ENCODE peak calls at places on chromosomes 13 and 19, in four cellular contexts. S is AG04450, B is ovary, C is RWPE1. L is an unnamed sample.

GRCh38 chr19:37332839-37333238 is 38.1 kb upstream of the ZNF527 start:
- DNase-seq in S (no peak), B (no peak), C (no peak), L (no peak)

GRCh38 chr13:109155301-109155761 is 525.9 kb downstream of the MYO16 start:
- DNase-seq in S (no peak), B (no peak), C (peak), L (peak)

GRCh38 chr13:114231886-114232285 is 2.8 kb upstream of the CDC16 start:
- DNase-seq in S (no peak), B (no peak), C (no peak), L (no peak)

GRCh38 chr19:27858981-27859581 is 1353.9 kb downstream of the UQCRFS1 start:
- DNase-seq in S (no peak), B (no peak), C (no peak), L (no peak)

GRCh38 chr19:41089955-41090354 is 1.7 kb downstream of the CYP2A13 start:
- DNase-seq in S (no peak), B (no peak), C (no peak), L (no peak)

GRCh38 chr13:49292742-49293498 is 45.2 kb downstream of the CDADC1 start:
- DNase-seq in S (peak), B (peak), C (no peak), L (peak)

GRCh38 chr13:98348476-98348875 is 171.4 kb upstream of the RNF113B start:
- DNase-seq in S (no peak), B (no peak), C (no peak), L (no peak)

GRCh38 chr13:96672016-96672415 is 322.3 kb downstream of the OXGR1 start:
- DNase-seq in S (no peak), B (no peak), C (peak), L (no peak)

GRCh38 chr19:45250216-45250831 is 747 bp upstream of the MARK4 start:
- DNase-seq in S (no peak), B (no peak), C (peak), L (no peak)

GRCh38 chr13:98564204-98564603 is 12.7 kb downstream of the STK24 start:
- DNase-seq in S (no peak), B (no peak), C (no peak), L (no peak)

GRCh38 chr19:56547535-56547934 is 8.8 kb downstream of the ZFP28 start:
- DNase-seq in S (no peak), B (no peak), C (no peak), L (no peak)

GRCh38 chr13:80649274-80649673 is 308.3 kb upstream of the SPRY2 start:
- DNase-seq in S (no peak), B (no peak), C (no peak), L (no peak)

GRCh38 chr13:82092312-82092711 is 1751.4 kb upstream of the SPRY2 start:
- DNase-seq in S (no peak), B (no peak), C (no peak), L (no peak)

GRCh38 chr13:75482070-75482819 is at the start of gene TBC1D4:
- DNase-seq in S (peak), B (peak), C (peak), L (peak)

GRCh38 chr13:50511877-50512332 is 331.6 kb downstream of the DLEU7 start:
- DNase-seq in S (no peak), B (no peak), C (no peak), L (no peak)

GRCh38 chr13:32802159-32802558 is 214.1 kb upstream of the KL start:
- DNase-seq in S (no peak), B (no peak), C (no peak), L (no peak)

DNA sequence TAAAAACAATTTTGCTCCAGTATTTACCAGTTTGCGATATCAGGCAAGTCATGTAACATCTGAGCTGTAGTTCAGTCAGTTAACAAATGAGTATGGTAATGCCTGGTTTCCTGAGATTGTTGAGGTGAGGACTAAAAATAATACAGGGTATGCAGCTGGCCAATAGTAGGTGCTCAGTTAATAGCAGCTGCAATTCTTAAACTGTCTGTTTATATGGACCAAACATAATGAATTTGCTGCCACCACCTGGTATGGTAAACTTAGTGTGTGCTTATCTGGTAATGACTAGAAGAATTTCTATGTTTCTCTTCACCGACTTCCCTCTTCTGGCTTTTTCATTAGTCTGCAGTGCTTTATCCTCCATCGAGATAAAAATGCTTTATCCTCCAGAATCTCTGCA is 9.1 kb downstream of the ZMYM2 start:
- DNase-seq in S (no peak), B (no peak), C (no peak), L (no peak)
- TF ChIP-seq CTCF in S (no peak), B (no peak), C (no peak), L (no peak)

GRCh38 chr13:104414181-104414580 is 1348.0 kb upstream of the SLC10A2 start:
- DNase-seq in S (no peak), B (no peak), C (no peak), L (no peak)
- TF ChIP-seq CTCF in S (no peak), B (no peak), C (no peak), L (no peak)

GRCh38 chr13:46495066-46495465 is 57.9 kb upstream of the LRCH1 start:
- DNase-seq in S (no peak), B (no peak), C (no peak), L (no peak)

GRCh38 chr13:46495647-46496046 is 57.3 kb upstream of the LRCH1 start:
- DNase-seq in S (no peak), B (no peak), C (no peak), L (no peak)

GRCh38 chr13:46496086-46496485 is 56.9 kb upstream of the LRCH1 start:
- DNase-seq in S (no peak), B (no peak), C (no peak), L (no peak)

GRCh38 chr13:46504036-46504435 is 48.9 kb upstream of the LRCH1 start:
- DNase-seq in S (no peak), B (no peak), C (no peak), L (no peak)

DNA sequence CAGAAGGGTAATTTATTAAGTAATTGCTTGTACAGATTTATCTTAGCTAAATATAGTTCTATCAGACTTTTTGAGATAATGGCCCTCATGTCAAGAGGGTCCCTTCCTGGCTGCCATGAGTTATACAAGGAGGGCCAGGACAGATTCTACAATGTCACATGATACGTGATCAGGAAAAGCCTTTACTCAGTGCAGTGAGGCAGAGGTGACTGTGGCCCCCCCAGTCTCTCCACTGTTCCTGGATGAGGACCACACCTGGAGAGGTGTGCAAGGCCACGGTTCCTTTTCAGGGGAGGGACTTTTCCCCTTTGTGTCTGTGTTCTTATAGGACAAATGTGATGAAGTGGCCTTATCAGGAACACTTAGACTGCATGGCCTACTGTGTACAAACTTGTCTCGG is 54.3 kb upstream of the LRCH1 start:
- DNase-seq in S (no peak), B (no peak), C (no peak), L (no peak)
- TF ChIP-seq CTCF in S (no peak), B (no peak), C (no peak), L (no peak)

GRCh38 chr13:93316848-93317247 is 90.2 kb downstream of the GPC6 start:
- DNase-seq in S (no peak), B (no peak), C (no peak), L (no peak)

GRCh38 chr13:93326427-93326826 is 99.8 kb downstream of the GPC6 start:
- DNase-seq in S (no peak), B (no peak), C (no peak), L (no peak)

GRCh38 chr13:93325303-93326297 is 99.0 kb downstream of the GPC6 start:
- DNase-seq in S (no peak), B (no peak), C (no peak), L (no peak)

GRCh38 chr13:93318538-93318937 is 91.9 kb downstream of the GPC6 start:
- DNase-seq in S (no peak), B (no peak), C (no peak), L (no peak)

GRCh38 chr13:93320942-93321341 is 94.3 kb downstream of the GPC6 start:
- DNase-seq in S (no peak), B (no peak), C (no peak), L (no peak)
- TF ChIP-seq CTCF in S (no peak), B (no peak), C (no peak), L (no peak)

DNA sequence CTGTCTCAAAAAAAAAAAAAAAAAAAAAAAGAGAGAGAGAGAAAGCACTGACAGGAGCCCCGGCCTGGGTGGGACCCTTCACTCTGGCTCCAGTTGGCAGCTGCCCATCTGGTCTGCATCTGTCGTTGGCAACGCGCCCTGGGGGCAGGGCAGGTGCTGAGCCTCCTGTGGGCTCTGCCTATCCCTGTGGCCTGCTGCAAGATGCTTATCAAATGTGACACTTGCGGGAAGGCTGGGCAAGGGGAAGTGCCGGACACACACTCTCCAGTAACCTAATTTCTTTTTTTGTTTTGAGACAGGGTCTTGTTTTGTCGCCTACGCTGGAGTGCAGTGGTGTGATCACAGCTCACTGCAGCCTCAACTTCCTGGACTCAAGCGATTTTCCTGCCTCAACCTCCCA is 10.7 kb upstream of the KPTN start:
- DNase-seq in S (no peak), B (no peak), C (no peak), L (no peak)
- TF ChIP-seq CTCF in S (no peak), B (no peak), C (no peak), L (no peak)

GRCh38 chr19:14091885-14092462 is 1.4 kb upstream of the SAMD1 start:
- DNase-seq in S (no peak), B (peak), C (no peak), L (no peak)

GRCh38 chr19:14089412-14089661 is 1.2 kb downstream of the SAMD1 start:
- DNase-seq in S (no peak), B (no peak), C (no peak), L (no peak)

GRCh38 chr19:14089662-14090508 is 666 bp downstream of the SAMD1 start:
- DNase-seq in S (no peak), B (peak), C (peak), L (no peak)

GRCh38 chr19:14090509-14091085 is at the start of gene SAMD1:
- DNase-seq in S (peak), B (peak), C (peak), L (peak)

GRCh38 chr19:14091086-14091884 is 734 bp upstream of the SAMD1 start:
- DNase-seq in S (no peak), B (no peak), C (peak), L (no peak)
- TF ChIP-seq CTCF in S (peak), B (peak), C (peak), L (peak)

DNA sequence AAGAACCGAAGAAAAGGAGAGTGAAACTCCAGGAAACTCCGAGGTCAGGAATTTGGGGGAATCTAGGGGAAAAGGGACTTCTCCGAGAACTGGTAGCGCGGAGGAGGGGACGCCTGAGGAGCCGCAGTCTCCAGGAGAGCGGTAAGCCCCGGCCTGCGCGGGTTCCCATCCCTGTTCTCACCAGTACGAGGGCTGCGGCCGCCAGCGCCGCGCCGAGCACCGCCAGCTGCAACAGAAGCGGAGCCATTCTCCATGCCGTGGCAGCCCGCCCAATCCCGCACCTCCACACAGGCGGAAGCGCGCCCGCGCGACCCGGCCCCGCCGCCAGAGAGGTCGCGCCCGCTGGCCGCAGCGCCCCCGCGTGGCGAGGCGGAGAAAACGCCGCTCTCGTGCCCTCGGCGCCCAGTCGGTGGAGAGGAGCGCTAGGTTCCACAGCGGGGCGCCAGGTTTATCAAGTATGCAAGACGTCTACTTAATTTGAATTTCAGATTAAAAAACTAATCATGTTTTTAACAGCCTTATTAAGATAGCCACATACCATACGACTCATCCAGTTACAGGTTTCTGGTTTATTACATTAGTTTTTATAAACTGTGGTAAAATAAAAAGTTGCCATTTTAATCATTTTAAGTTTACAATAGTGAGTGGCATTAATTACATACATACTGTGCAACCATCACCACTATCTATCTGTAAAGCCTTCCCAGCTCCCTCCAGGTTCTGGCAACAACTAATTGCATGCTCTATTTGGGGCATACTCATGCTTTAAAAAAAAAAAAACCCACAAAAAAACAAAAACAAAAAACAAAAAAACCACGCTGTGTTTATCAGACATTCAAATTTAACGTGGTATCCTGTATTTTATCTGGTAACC is at the start of gene ALG5:
- DNase-seq in S (peak), B (peak), C (peak), L (peak)
- TF ChIP-seq CTCF in S (peak), B (peak), C (peak), L (peak)

GRCh38 chr19:1768248-1768647 is 14.9 kb downstream of the ONECUT3 start:
- DNase-seq in S (no peak), B (no peak), C (no peak), L (no peak)
- TF ChIP-seq CTCF in S (peak), B (no peak), C (no peak), L (peak)

DNA sequence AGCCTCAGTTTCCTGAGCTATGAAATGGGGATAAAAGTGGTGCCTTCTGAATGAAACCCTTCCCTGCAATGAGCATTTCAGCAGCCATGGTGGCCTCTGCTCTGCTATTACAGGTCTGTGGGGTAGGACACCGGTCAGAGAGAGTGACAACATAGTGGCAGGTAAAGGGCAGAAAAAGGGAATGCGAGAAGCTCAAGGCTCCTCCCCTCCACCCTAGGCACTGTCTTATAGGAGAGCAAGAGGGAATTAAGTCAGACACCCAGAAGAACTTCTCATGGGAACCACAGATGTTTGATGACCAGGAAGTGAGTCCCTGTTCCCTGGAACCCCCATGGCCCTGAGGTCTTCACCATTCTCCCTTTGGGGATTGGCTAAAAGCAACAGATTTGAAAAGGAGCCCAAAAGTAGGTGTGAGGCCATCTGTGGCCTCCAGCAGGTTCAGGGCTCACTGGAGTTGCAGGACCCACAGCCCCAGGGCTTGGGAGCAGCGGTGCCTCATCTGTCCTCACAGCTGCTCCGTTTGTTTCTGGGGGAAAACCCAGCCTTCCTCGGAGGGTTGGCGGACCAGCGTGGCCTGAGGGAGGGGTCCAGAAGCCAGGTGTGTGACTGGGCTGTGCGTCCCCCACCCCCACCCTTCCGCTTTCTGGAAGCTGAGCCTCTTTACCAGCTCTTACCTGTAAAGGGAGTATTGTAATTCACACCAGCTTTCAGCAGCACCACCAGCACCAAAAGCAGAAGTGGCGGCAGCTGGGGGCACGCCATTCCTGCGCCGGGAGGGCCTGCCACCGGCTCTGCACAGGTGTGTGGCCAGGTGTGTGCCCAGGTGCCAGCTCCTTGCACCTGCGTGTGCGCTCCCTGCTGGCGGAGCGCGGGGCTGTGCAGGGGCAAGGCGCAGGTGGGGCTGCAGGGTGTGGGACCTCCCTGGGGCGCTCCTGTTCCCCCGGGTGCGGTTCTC is 19.4 kb downstream of the IQCN start:
- DNase-seq in S (no peak), B (no peak), C (no peak), L (no peak)
- TF ChIP-seq CTCF in S (no peak), B (no peak), C (peak), L (no peak)

DNA sequence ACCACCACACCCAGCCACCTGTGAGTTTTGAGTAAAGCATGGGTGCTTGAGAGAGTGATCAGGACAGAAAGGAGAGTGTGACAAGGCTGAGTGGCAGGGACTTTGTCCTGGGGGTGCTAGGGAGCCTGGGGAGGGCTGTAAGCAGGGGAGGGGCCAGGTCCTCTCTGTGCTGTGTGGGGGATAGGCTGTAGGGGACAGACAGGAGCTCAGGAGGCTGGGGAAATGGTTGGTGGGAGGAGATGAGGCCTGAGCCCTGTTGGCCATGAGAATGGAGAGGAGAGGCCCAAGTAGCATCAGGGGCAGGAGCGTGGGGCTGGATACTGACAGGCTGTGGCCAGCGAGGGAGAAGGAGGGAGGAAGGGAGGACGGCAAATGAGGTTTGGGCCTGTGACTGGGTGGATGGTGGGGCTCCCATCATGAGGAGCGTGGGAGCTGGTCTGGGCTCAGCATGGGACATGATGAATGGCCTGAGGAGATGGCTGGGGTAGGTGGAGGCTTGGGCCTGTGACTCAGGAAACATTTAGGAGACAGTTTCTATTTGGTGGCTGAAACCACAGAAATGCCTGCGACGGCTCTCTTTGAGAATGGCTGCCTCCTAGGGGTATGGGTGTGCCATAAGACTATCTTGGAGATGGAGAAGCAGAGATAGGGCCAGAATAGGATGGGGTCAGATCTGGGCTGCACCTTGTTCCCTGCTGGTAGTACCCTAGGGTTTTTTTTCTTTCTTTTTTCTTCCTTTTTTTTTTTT is 25.0 kb downstream of the GRIN2D start:
- DNase-seq in S (no peak), B (no peak), C (no peak), L (no peak)
- TF ChIP-seq CTCF in S (peak), B (no peak), C (no peak), L (no peak)

L was measured in AG09319.